ENCODE peak calls at places on chromosomes 3 and 15, in five cellular contexts. One of them, this sample, is unnamed.

GRCh38 chr3:24640330-24640877 is 145.8 kb upstream of the THRB start:
- DNase-seq in A549: peak
- DNase-seq in endothelial cell of umbilical vein: peak
- DNase-seq in PC-3: peak
- DNase-seq in neuronal stem cell: no peak
- DNase-seq in this sample: no peak

GRCh38 chr3:27201435-27201966 is 167.7 kb downstream of the NEK10 start:
- DNase-seq in endothelial cell of umbilical vein: no peak
- DNase-seq in neuronal stem cell: no peak
- DNase-seq in PC-3: no peak
- DNase-seq in A549: no peak
- DNase-seq in this sample: no peak

GRCh38 chr3:15795563-15796308 is 2.0 kb downstream of the ANKRD28 start:
- DNase-seq in A549: no peak
- DNase-seq in PC-3: peak
- DNase-seq in neuronal stem cell: no peak
- DNase-seq in endothelial cell of umbilical vein: peak
- DNase-seq in this sample: no peak

GRCh38 chr3:196400331-196400730 is 31.9 kb downstream of the UBXN7 start:
- DNase-seq in neuronal stem cell: no peak
- DNase-seq in endothelial cell of umbilical vein: no peak
- DNase-seq in A549: no peak
- DNase-seq in PC-3: no peak
- DNase-seq in this sample: no peak

GRCh38 chr3:32347286-32348125 is 44.1 kb upstream of the CMTM7 start:
- DNase-seq in A549: no peak
- DNase-seq in neuronal stem cell: no peak
- DNase-seq in endothelial cell of umbilical vein: no peak
- DNase-seq in PC-3: no peak
- DNase-seq in this sample: no peak

GRCh38 chr3:29677421-29677820 is 396.6 kb downstream of the RBMS3 start:
- DNase-seq in endothelial cell of umbilical vein: no peak
- DNase-seq in PC-3: no peak
- DNase-seq in A549: no peak
- DNase-seq in neuronal stem cell: no peak
- DNase-seq in this sample: no peak

GRCh38 chr15:51844747-51845426 is 15.4 kb downstream of the TMOD3 start:
- DNase-seq in A549: peak
- DNase-seq in PC-3: peak
- DNase-seq in neuronal stem cell: no peak
- DNase-seq in endothelial cell of umbilical vein: peak
- DNase-seq in this sample: no peak

GRCh38 chr3:2354702-2355101 is 256.0 kb downstream of the CNTN4 start:
- DNase-seq in A549: peak
- DNase-seq in PC-3: peak
- DNase-seq in endothelial cell of umbilical vein: no peak
- DNase-seq in neuronal stem cell: peak
- DNase-seq in this sample: no peak

GRCh38 chr3:36461588-36461987 is 81.3 kb downstream of the STAC start:
- DNase-seq in neuronal stem cell: no peak
- DNase-seq in endothelial cell of umbilical vein: no peak
- DNase-seq in PC-3: no peak
- DNase-seq in A549: no peak
- DNase-seq in this sample: no peak

GRCh38 chr3:140198242-140198641 is 263.3 kb downstream of the CLSTN2 start:
- DNase-seq in endothelial cell of umbilical vein: no peak
- DNase-seq in PC-3: no peak
- DNase-seq in A549: no peak
- DNase-seq in neuronal stem cell: no peak
- DNase-seq in this sample: no peak

GRCh38 chr3:157127831-157128767 is 31.8 kb downstream of the CCNL1 start:
- DNase-seq in neuronal stem cell: no peak
- DNase-seq in PC-3: peak
- DNase-seq in A549: peak
- DNase-seq in endothelial cell of umbilical vein: peak
- DNase-seq in this sample: peak

GRCh38 chr3:172256101-172256687 is 192.1 kb downstream of the GHSR start:
- DNase-seq in neuronal stem cell: no peak
- DNase-seq in PC-3: no peak
- DNase-seq in A549: no peak
- DNase-seq in endothelial cell of umbilical vein: no peak
- DNase-seq in this sample: no peak

GRCh38 chr3:124881976-124882697 is 5.0 kb downstream of the ITGB5 start:
- DNase-seq in endothelial cell of umbilical vein: no peak
- DNase-seq in neuronal stem cell: no peak
- DNase-seq in PC-3: no peak
- DNase-seq in A549: no peak
- DNase-seq in this sample: peak

GRCh38 chr15:84681822-84682221 is 23.8 kb upstream of the NMB start:
- DNase-seq in endothelial cell of umbilical vein: peak
- DNase-seq in neuronal stem cell: no peak
- DNase-seq in PC-3: no peak
- DNase-seq in A549: no peak
- DNase-seq in this sample: no peak

GRCh38 chr3:6921041-6921440 is 60.1 kb downstream of the GRM7 start:
- DNase-seq in A549: no peak
- DNase-seq in neuronal stem cell: no peak
- DNase-seq in endothelial cell of umbilical vein: no peak
- DNase-seq in PC-3: no peak
- DNase-seq in this sample: no peak

GRCh38 chr3:42589382-42590109 is 1.1 kb upstream of the SS18L2 start:
- DNase-seq in A549: no peak
- DNase-seq in neuronal stem cell: no peak
- DNase-seq in endothelial cell of umbilical vein: no peak
- DNase-seq in PC-3: no peak
- DNase-seq in this sample: no peak

GRCh38 chr15:42858999-42859789 is 61.4 kb downstream of the TTBK2 start:
- DNase-seq in neuronal stem cell: no peak
- DNase-seq in A549: no peak
- DNase-seq in endothelial cell of umbilical vein: no peak
- DNase-seq in PC-3: no peak
- DNase-seq in this sample: no peak

GRCh38 chr3:134846943-134847342 is 51.9 kb downstream of the EPHB1 start:
- DNase-seq in PC-3: peak
- DNase-seq in neuronal stem cell: no peak
- DNase-seq in A549: peak
- DNase-seq in endothelial cell of umbilical vein: peak
- DNase-seq in this sample: peak

GRCh38 chr3:14803981-14804834 is 14.6 kb upstream of the FGD5 start:
- DNase-seq in endothelial cell of umbilical vein: peak
- DNase-seq in A549: no peak
- DNase-seq in neuronal stem cell: no peak
- DNase-seq in PC-3: no peak
- DNase-seq in this sample: no peak

GRCh38 chr15:27671794-27672438 is 427.2 kb downstream of the OCA2 start:
- DNase-seq in PC-3: no peak
- DNase-seq in A549: no peak
- DNase-seq in neuronal stem cell: no peak
- DNase-seq in endothelial cell of umbilical vein: no peak
- DNase-seq in this sample: no peak

GRCh38 chr3:98903099-98903498 is 1.6 kb upstream of the DCBLD2 start:
- DNase-seq in PC-3: peak
- DNase-seq in endothelial cell of umbilical vein: no peak
- DNase-seq in A549: peak
- DNase-seq in neuronal stem cell: no peak
- DNase-seq in this sample: peak

GRCh38 chr15:35522061-35522460 is 23.9 kb downstream of the DPH6 start:
- DNase-seq in A549: no peak
- DNase-seq in PC-3: peak
- DNase-seq in endothelial cell of umbilical vein: peak
- DNase-seq in neuronal stem cell: no peak
- DNase-seq in this sample: no peak

GRCh38 chr3:16936233-16936632 is 51.5 kb downstream of the PLCL2 start:
- DNase-seq in endothelial cell of umbilical vein: no peak
- DNase-seq in neuronal stem cell: no peak
- DNase-seq in A549: no peak
- DNase-seq in PC-3: no peak
- DNase-seq in this sample: no peak

GRCh38 chr3:110789315-110789714 is 282.3 kb upstream of the NECTIN3 start:
- DNase-seq in neuronal stem cell: no peak
- DNase-seq in PC-3: no peak
- DNase-seq in endothelial cell of umbilical vein: no peak
- DNase-seq in A549: no peak
- DNase-seq in this sample: peak

GRCh38 chr3:119794401-119794800 is 12.5 kb downstream of the NR1I2 start:
- DNase-seq in endothelial cell of umbilical vein: no peak
- DNase-seq in A549: no peak
- DNase-seq in PC-3: no peak
- DNase-seq in neuronal stem cell: no peak
- DNase-seq in this sample: no peak

GRCh38 chr3:172659246-172660002 is 51.4 kb downstream of the NCEH1 start:
- DNase-seq in endothelial cell of umbilical vein: no peak
- DNase-seq in neuronal stem cell: no peak
- DNase-seq in A549: peak
- DNase-seq in PC-3: peak
- DNase-seq in this sample: no peak

GRCh38 chr15:68479406-68479805 is 47.4 kb upstream of the ITGA11 start:
- DNase-seq in A549: no peak
- DNase-seq in PC-3: no peak
- DNase-seq in endothelial cell of umbilical vein: no peak
- DNase-seq in neuronal stem cell: no peak
- DNase-seq in this sample: peak

DNA sequence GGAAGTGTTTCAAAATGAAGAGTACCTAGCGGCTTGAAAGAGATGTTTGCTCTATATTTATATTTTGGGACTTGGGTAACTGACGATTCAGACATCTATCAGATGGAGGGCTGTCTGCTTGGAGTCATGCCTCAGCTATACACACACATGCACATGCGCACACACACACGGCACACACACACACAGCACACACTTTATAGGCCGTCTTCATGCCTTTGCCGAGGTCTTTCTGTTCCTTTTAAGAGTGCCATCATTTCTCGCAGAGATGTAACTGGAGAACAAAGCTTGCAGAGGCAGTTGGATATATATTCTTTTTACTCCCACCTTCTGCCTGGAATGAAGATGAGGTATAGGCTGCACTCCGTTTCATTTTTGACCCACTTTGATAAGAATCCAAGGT is 314.1 kb downstream of the PTPRG start:
- DNase-seq in A549: no peak
- DNase-seq in endothelial cell of umbilical vein: no peak
- DNase-seq in neuronal stem cell: no peak
- DNase-seq in PC-3: no peak
- DNase-seq in this sample: no peak
- H3K27ac ChIP-seq in A549: no peak
- H3K27ac ChIP-seq in endothelial cell of umbilical vein: no peak
- H3K27ac ChIP-seq in neuronal stem cell: no peak
- H3K27ac ChIP-seq in PC-3: no peak
- H3K27ac ChIP-seq in this sample: no peak

GRCh38 chr3:123299581-123299980 is 97.8 kb downstream of the SEC22A start:
- DNase-seq in A549: no peak
- DNase-seq in endothelial cell of umbilical vein: no peak
- DNase-seq in PC-3: no peak
- DNase-seq in neuronal stem cell: no peak
- DNase-seq in this sample: peak
- H3K4me2 ChIP-seq in A549: peak
- H3K4me2 ChIP-seq in endothelial cell of umbilical vein: no peak
- H3K4me2 ChIP-seq in PC-3: no peak
- H3K4me2 ChIP-seq in neuronal stem cell: no peak
- H3K4me2 ChIP-seq in this sample: no peak

DNA sequence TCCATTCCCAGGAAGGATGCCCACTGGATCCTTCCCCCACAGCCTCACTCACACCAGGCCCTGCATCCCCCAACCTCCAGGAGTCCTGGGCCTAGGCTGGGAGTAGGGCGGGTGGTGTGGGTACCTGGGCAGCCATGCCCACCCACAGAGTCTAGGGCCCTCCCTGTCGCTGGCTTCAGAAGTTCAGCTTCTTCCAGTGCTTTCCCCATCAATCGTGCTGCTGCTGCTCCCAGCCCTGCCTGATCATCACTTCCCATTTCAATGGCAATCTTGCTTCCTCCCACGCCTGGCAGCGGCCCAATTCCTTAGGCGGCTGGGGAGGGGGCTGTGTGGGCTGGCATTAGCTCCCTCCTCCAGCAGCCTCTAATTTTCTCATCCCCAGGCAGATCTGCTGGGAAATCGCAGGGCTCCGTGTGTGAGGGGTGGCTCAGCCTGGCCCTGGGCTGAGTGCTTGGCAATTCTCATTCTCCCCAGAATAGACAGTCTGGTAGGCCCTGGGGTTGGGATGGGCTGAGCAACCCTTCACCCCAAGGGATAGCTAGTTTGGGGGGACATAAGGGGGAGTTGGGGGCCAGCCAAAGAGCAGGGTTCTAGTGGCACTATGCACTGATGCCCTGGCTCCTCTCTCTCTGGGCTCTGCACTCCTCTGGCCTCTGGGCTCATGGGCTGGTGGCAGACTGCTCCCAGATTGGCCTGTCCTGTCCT is 66.4 kb downstream of the SCN5A start:
- DNase-seq in PC-3: no peak
- DNase-seq in neuronal stem cell: no peak
- DNase-seq in endothelial cell of umbilical vein: no peak
- DNase-seq in A549: no peak
- DNase-seq in this sample: no peak
- H3K27ac ChIP-seq in PC-3: no peak
- H3K27ac ChIP-seq in neuronal stem cell: no peak
- H3K27ac ChIP-seq in endothelial cell of umbilical vein: no peak
- H3K27ac ChIP-seq in A549: no peak
- H3K27ac ChIP-seq in this sample: no peak

GRCh38 chr3:108669211-108669610 is 79.7 kb downstream of the DZIP3 start:
- DNase-seq in neuronal stem cell: no peak
- DNase-seq in A549: no peak
- DNase-seq in PC-3: no peak
- DNase-seq in endothelial cell of umbilical vein: no peak
- DNase-seq in this sample: no peak

GRCh38 chr3:108677811-108678210 is 79.4 kb downstream of the RETNLB start:
- DNase-seq in PC-3: no peak
- DNase-seq in endothelial cell of umbilical vein: no peak
- DNase-seq in A549: no peak
- DNase-seq in neuronal stem cell: no peak
- DNase-seq in this sample: no peak

GRCh38 chr3:108673988-108674661 is 83.1 kb downstream of the RETNLB start:
- DNase-seq in PC-3: no peak
- DNase-seq in endothelial cell of umbilical vein: no peak
- DNase-seq in neuronal stem cell: no peak
- DNase-seq in A549: no peak
- DNase-seq in this sample: no peak
- H3K4me2 ChIP-seq in PC-3: no peak
- H3K4me2 ChIP-seq in endothelial cell of umbilical vein: no peak
- H3K4me2 ChIP-seq in neuronal stem cell: no peak
- H3K4me2 ChIP-seq in A549: no peak
- H3K4me2 ChIP-seq in this sample: no peak